ENCODE peak calls at places on chromosome 14, in six cellular contexts. Z is pancreas, N is tibial nerve, P is M059J, D is HT1080, C is T-helper 1 cell. L is an unnamed sample.

GRCh38 chr14:56487761-56488160 is 91.8 kb upstream of the TMEM260 start:
- DNase-seq in Z (no peak), N (no peak), P (peak), D (no peak), C (no peak), L (no peak)

GRCh38 chr14:60647081-60647836 is 2.0 kb downstream of the SIX1 start:
- DNase-seq in Z (no peak), N (no peak), P (peak), D (no peak), C (no peak), L (peak)

GRCh38 chr14:39988939-39989338 is 556.7 kb upstream of the FBXO33 start:
- DNase-seq in Z (no peak), N (no peak), P (peak), D (peak), C (no peak), L (no peak)

GRCh38 chr14:24437736-24438067 is 4.9 kb downstream of the SDR39U1 start:
- DNase-seq in Z (no peak), N (no peak), P (no peak), D (no peak), C (no peak), L (no peak)

GRCh38 chr14:50800032-50800431 is 30.9 kb downstream of the NIN start:
- DNase-seq in Z (no peak), N (no peak), P (peak), D (no peak), C (no peak), L (no peak)

GRCh38 chr14:105481886-105482454 is 4.7 kb upstream of the CRIP1 start:
- DNase-seq in Z (peak), N (peak), P (peak), D (peak), C (peak), L (peak)

GRCh38 chr14:64891839-64892375 is 12.2 kb upstream of the SPTB start:
- DNase-seq in Z (no peak), N (peak), P (peak), D (peak), C (peak), L (no peak)

GRCh38 chr14:99884834-99885648 is 91.8 kb downstream of the EML1 start:
- DNase-seq in Z (no peak), N (peak), P (peak), D (peak), C (no peak), L (peak)

GRCh38 chr14:68685419-68686211 is 107.3 kb downstream of the ZFP36L1 start:
- DNase-seq in Z (no peak), N (no peak), P (peak), D (peak), C (peak), L (no peak)

GRCh38 chr14:60964901-60965300 is 16.0 kb downstream of the TRMT5 start:
- DNase-seq in Z (no peak), N (no peak), P (peak), D (peak), C (no peak), L (no peak)

GRCh38 chr14:23055147-23055550 is 2.2 kb downstream of the CDH24 start:
- DNase-seq in Z (no peak), N (no peak), P (no peak), D (no peak), C (no peak), L (no peak)

GRCh38 chr14:59161571-59162175 is 26.8 kb upstream of the DAAM1 start:
- DNase-seq in Z (no peak), N (no peak), P (peak), D (peak), C (no peak), L (peak)

GRCh38 chr14:74924061-74924460 is 1.0 kb upstream of the RPS6KL1 start:
- DNase-seq in Z (no peak), N (no peak), P (no peak), D (no peak), C (no peak), L (no peak)

GRCh38 chr14:102043251-102044025 is 43.4 kb downstream of the HSP90AA1 start:
- DNase-seq in Z (no peak), N (no peak), P (no peak), D (no peak), C (no peak), L (no peak)

GRCh38 chr14:75844486-75844885 is 137.3 kb downstream of the TGFB3 start:
- DNase-seq in Z (no peak), N (no peak), P (no peak), D (no peak), C (no peak), L (no peak)

GRCh38 chr14:32203928-32204357 is 874 bp upstream of the RNU6-8 start:
- DNase-seq in Z (no peak), N (no peak), P (peak), D (no peak), C (no peak), L (peak)

GRCh38 chr14:65847065-65847847 is 434.7 kb downstream of the FUT8 start:
- DNase-seq in Z (no peak), N (no peak), P (peak), D (no peak), C (peak), L (no peak)

GRCh38 chr14:61357118-61357517 is 35.7 kb downstream of the PRKCH start:
- DNase-seq in Z (no peak), N (no peak), P (no peak), D (no peak), C (no peak), L (no peak)

GRCh38 chr14:89041245-89041585 is 216.8 kb downstream of the TTC8 start:
- DNase-seq in Z (peak), N (no peak), P (no peak), D (no peak), C (no peak), L (no peak)

GRCh38 chr14:56085471-56085870 is 32.7 kb upstream of the PELI2 start:
- DNase-seq in Z (no peak), N (no peak), P (no peak), D (no peak), C (no peak), L (no peak)

GRCh38 chr14:95014036-95014435 is 143.3 kb downstream of the DICER1 start:
- DNase-seq in Z (no peak), N (no peak), P (no peak), D (no peak), C (no peak), L (no peak)

GRCh38 chr14:61553730-61554641 is 141.3 kb upstream of the HIF1A start:
- DNase-seq in Z (no peak), N (peak), P (peak), D (peak), C (no peak), L (peak)

GRCh38 chr14:69980457-69981414 is 101.5 kb downstream of the SMOC1 start:
- DNase-seq in Z (no peak), N (no peak), P (no peak), D (peak), C (no peak), L (peak)

GRCh38 chr14:100495917-100496316 is 91.3 kb downstream of the BEGAIN start:
- DNase-seq in Z (no peak), N (no peak), P (no peak), D (no peak), C (no peak), L (no peak)

GRCh38 chr14:77092676-77093075 is 5.4 kb upstream of the CIPC start:
- DNase-seq in Z (no peak), N (no peak), P (no peak), D (no peak), C (no peak), L (no peak)